ENCODE peak calls at places on chromosomes 1 and 21, in four cellular contexts. One of them, this sample, is unnamed.

GRCh38 chr1:109913360-109913879 is 2.8 kb downstream of the CSF1 start:
- DNase-seq in hepatic stellate cell: no peak
- DNase-seq in Calu3: no peak
- DNase-seq in GOT3: no peak
- DNase-seq in this sample: no peak

GRCh38 chr1:3355894-3356826 is 98.3 kb upstream of the ARHGEF16 start:
- DNase-seq in hepatic stellate cell: no peak
- DNase-seq in Calu3: no peak
- DNase-seq in GOT3: no peak
- DNase-seq in this sample: no peak

GRCh38 chr1:1033009-1033587 is 13.2 kb downstream of the AGRN start:
- DNase-seq in hepatic stellate cell: peak
- DNase-seq in Calu3: no peak
- DNase-seq in GOT3: no peak
- DNase-seq in this sample: no peak

GRCh38 chr1:205950826-205951549 is 7.7 kb upstream of the SLC26A9 start:
- DNase-seq in hepatic stellate cell: peak
- DNase-seq in Calu3: no peak
- DNase-seq in GOT3: no peak
- DNase-seq in this sample: peak

GRCh38 chr1:239858058-239858457 is 233.6 kb upstream of the FMN2 start:
- DNase-seq in hepatic stellate cell: no peak
- DNase-seq in Calu3: peak
- DNase-seq in GOT3: no peak
- DNase-seq in this sample: no peak

GRCh38 chr21:28344985-28345384 is 647.7 kb downstream of the LTN1 start:
- DNase-seq in hepatic stellate cell: no peak
- DNase-seq in Calu3: no peak
- DNase-seq in GOT3: no peak
- DNase-seq in this sample: no peak

GRCh38 chr1:211517006-211517405 is 25.0 kb upstream of the RD3 start:
- DNase-seq in hepatic stellate cell: no peak
- DNase-seq in Calu3: peak
- DNase-seq in GOT3: no peak
- DNase-seq in this sample: no peak

GRCh38 chr1:184479435-184480202 is 92.8 kb downstream of the C1orf21 start:
- DNase-seq in hepatic stellate cell: no peak
- DNase-seq in Calu3: no peak
- DNase-seq in GOT3: no peak
- DNase-seq in this sample: no peak

GRCh38 chr1:155938220-155938627 is 3.2 kb upstream of the RXFP4 start:
- DNase-seq in hepatic stellate cell: peak
- DNase-seq in Calu3: peak
- DNase-seq in GOT3: no peak
- DNase-seq in this sample: no peak

GRCh38 chr1:52967666-52968065 is 40.6 kb downstream of the SCP2 start:
- DNase-seq in hepatic stellate cell: no peak
- DNase-seq in Calu3: no peak
- DNase-seq in GOT3: no peak
- DNase-seq in this sample: no peak

GRCh38 chr1:27473755-27474154 is 16.2 kb downstream of the WASF2 start:
- DNase-seq in hepatic stellate cell: no peak
- DNase-seq in Calu3: no peak
- DNase-seq in GOT3: no peak
- DNase-seq in this sample: no peak

GRCh38 chr1:43872280-43872679 is 61.3 kb upstream of the ARTN start:
- DNase-seq in hepatic stellate cell: no peak
- DNase-seq in Calu3: no peak
- DNase-seq in GOT3: no peak
- DNase-seq in this sample: no peak

GRCh38 chr1:29531596-29531995 is 295.3 kb downstream of the PTPRU start:
- DNase-seq in hepatic stellate cell: no peak
- DNase-seq in Calu3: no peak
- DNase-seq in GOT3: no peak
- DNase-seq in this sample: no peak

This sample was measured in T1000.